ENCODE peak calls at places on chromosomes 5 and 9, in six cellular contexts. C, H, K, M, U and A are unnamed samples.

GRCh38 chr5:38468978-38469706 is 87.3 kb downstream of the LIFR start:
- DNase-seq in C (peak), H (no peak), K (no peak), M (peak), U (no peak), A (peak)

GRCh38 chr5:172878585-172879433 is 44.8 kb downstream of the ERGIC1 start:
- DNase-seq in C (peak), H (no peak), K (no peak), M (no peak), U (no peak), A (peak)

GRCh38 chr9:76456202-76456926 is 2.6 kb upstream of the GCNT1 start:
- DNase-seq in C (peak), H (peak), K (peak), M (no peak), U (peak), A (no peak)

GRCh38 chr9:127561491-127562270 is 50.4 kb upstream of the STXBP1 start:
- DNase-seq in C (peak), H (no peak), K (peak), M (peak), U (no peak), A (peak)

GRCh38 chr5:9194509-9194908 is 351.4 kb downstream of the SEMA5A start:
- DNase-seq in C (peak), H (no peak), K (no peak), M (no peak), U (no peak), A (no peak)

GRCh38 chr5:57538341-57538955 is 55.8 kb upstream of the ACTBL2 start:
- DNase-seq in C (peak), H (no peak), K (peak), M (no peak), U (no peak), A (no peak)

GRCh38 chr5:19314840-19315239 is 673.2 kb downstream of the CDH18 start:
- DNase-seq in C (no peak), H (no peak), K (peak), M (no peak), U (no peak), A (no peak)

GRCh38 chr5:124494540-124495116 is 251.8 kb downstream of the ZNF608 start:
- DNase-seq in C (no peak), H (no peak), K (peak), M (no peak), U (no peak), A (no peak)

GRCh38 chr9:5569357-5569756 is 59.0 kb downstream of the PDCD1LG2 start:
- DNase-seq in C (no peak), H (no peak), K (no peak), M (no peak), U (no peak), A (no peak)

GRCh38 chr9:79263666-79264460 is 307.9 kb upstream of the TLE4 start:
- DNase-seq in C (peak), H (no peak), K (no peak), M (no peak), U (no peak), A (no peak)

GRCh38 chr5:86880785-86881492 is 263.2 kb downstream of the COX7C start:
- DNase-seq in C (peak), H (no peak), K (peak), M (no peak), U (peak), A (no peak)

GRCh38 chr9:121568541-121569265 is 69.1 kb upstream of the GGTA1 start:
- DNase-seq in C (no peak), H (no peak), K (no peak), M (peak), U (no peak), A (peak)

GRCh38 chr5:132426525-132427138 is 57.1 kb downstream of the SLC22A5 start:
- DNase-seq in C (peak), H (peak), K (no peak), M (peak), U (no peak), A (peak)

GRCh38 chr5:111453747-111454146 is 58.6 kb downstream of the STARD4 start:
- DNase-seq in C (peak), H (no peak), K (no peak), M (no peak), U (no peak), A (no peak)

GRCh38 chr9:37870799-37871176 is 33.1 kb downstream of the SLC25A51 start:
- DNase-seq in C (no peak), H (no peak), K (no peak), M (no peak), U (no peak), A (no peak)

GRCh38 chr5:167489202-167489601 is 802.2 kb upstream of the WWC1 start:
- DNase-seq in C (peak), H (no peak), K (no peak), M (no peak), U (no peak), A (no peak)

GRCh38 chr5:72355706-72356299 is 35.6 kb downstream of the PTCD2 start:
- DNase-seq in C (peak), H (no peak), K (peak), M (peak), U (peak), A (no peak)

GRCh38 chr9:128218172-128218517 is 15.0 kb downstream of the DNM1 start:
- DNase-seq in C (no peak), H (no peak), K (no peak), M (no peak), U (no peak), A (no peak)

GRCh38 chr5:92885950-92886349 is 695.1 kb downstream of the NR2F1-AS1 start:
- DNase-seq in C (no peak), H (no peak), K (no peak), M (no peak), U (peak), A (no peak)

GRCh38 chr5:89735108-89735507 is 674.4 kb downstream of the CETN3 start:
- DNase-seq in C (peak), H (no peak), K (no peak), M (no peak), U (no peak), A (no peak)

GRCh38 chr9:91995000-91995399 is 45.0 kb upstream of the ROR2 start:
- DNase-seq in C (no peak), H (no peak), K (no peak), M (no peak), U (no peak), A (no peak)

GRCh38 chr5:178462846-178463245 is 127.3 kb downstream of the COL23A1 start:
- DNase-seq in C (no peak), H (no peak), K (no peak), M (no peak), U (no peak), A (no peak)

GRCh38 chr9:129697111-129697955 is 31.9 kb downstream of the PRRX2 start:
- DNase-seq in C (peak), H (no peak), K (no peak), M (no peak), U (peak), A (peak)

GRCh38 chr9:121281614-121282291 is 13.8 kb downstream of the GSN start:
- DNase-seq in C (peak), H (no peak), K (peak), M (peak), U (no peak), A (peak)

GRCh38 chr5:159051431-159052281 is 48.1 kb downstream of the EBF1 start:
- DNase-seq in C (peak), H (peak), K (no peak), M (peak), U (peak), A (peak)

GRCh38 chr5:42487077-42487476 is 63.8 kb downstream of the GHR start:
- DNase-seq in C (no peak), H (no peak), K (no peak), M (no peak), U (no peak), A (no peak)

GRCh38 chr5:53962306-53962705 is 348.1 kb downstream of the ARL15 start:
- DNase-seq in C (no peak), H (no peak), K (no peak), M (no peak), U (no peak), A (no peak)

GRCh38 chr5:139461698-139462097 is 845 bp downstream of the ECSCR start:
- DNase-seq in C (peak), H (no peak), K (no peak), M (no peak), U (no peak), A (no peak)

GRCh38 chr5:58133631-58134296 is 326.1 kb downstream of the PLK2 start:
- DNase-seq in C (peak), H (no peak), K (peak), M (no peak), U (no peak), A (no peak)

GRCh38 chr5:59673438-59674058 is 220.0 kb downstream of the PDE4D start:
- DNase-seq in C (peak), H (no peak), K (peak), M (no peak), U (no peak), A (no peak)